ENCODE peak calls at places on chromosomes 11 and 22, in five cellular contexts. B is mesendoderm, M is H9, J is IMR-90, Q is mesenchymal stem cell. X is an unnamed sample.

GRCh38 chr11:119319136-119319701 is 2.3 kb upstream of the MCAM start:
- DNase-seq in B (no peak), M (no peak), J (no peak), Q (no peak), X (no peak)

GRCh38 chr11:113533425-113533698 is 58.2 kb upstream of the DRD2 start:
- DNase-seq in B (no peak), M (no peak), J (no peak), Q (no peak), X (no peak)

GRCh38 chr22:20648306-20648903 is 125.5 kb upstream of the SERPIND1 start:
- DNase-seq in B (peak; percentile 21), M (peak; percentile 10), J (no peak), Q (no peak), X (no peak)

GRCh38 chr11:46382644-46383403 is 1.4 kb downstream of the MDK start:
- DNase-seq in B (peak; percentile 74), M (peak; percentile 75), J (peak; percentile 46), Q (peak; percentile 60), X (no peak)

GRCh38 chr11:117642396-117642795 is 154.6 kb downstream of the DSCAML1 start:
- DNase-seq in B (no peak), M (no peak), J (no peak), Q (no peak), X (no peak)

GRCh38 chr11:103673773-103674172 is 362.7 kb upstream of the DDI1 start:
- DNase-seq in B (no peak), M (no peak), J (peak; percentile 71), Q (peak; percentile 43), X (no peak)

GRCh38 chr22:50308597-50308935 is 1.1 kb upstream of the PLXNB2 start:
- DNase-seq in B (peak; percentile 27), M (peak; percentile 71), J (peak; percentile 40), Q (peak; percentile 86), X (no peak)

GRCh38 chr11:2686360-2687222 is 13.2 kb downstream of the KCNQ1OT1 start:
- DNase-seq in B (no peak), M (no peak), J (no peak), Q (no peak), X (no peak)

GRCh38 chr22:42114721-42115120 is 15.9 kb downstream of the CYP2D6 start:
- DNase-seq in B (peak; percentile 58), M (peak; percentile 73), J (peak; percentile 6), Q (peak; percentile 41), X (no peak)

GRCh38 chr22:38753894-38754246 is 1.9 kb downstream of the SUN2 start:
- DNase-seq in B (no peak), M (no peak), J (no peak), Q (no peak), X (no peak)

GRCh38 chr11:119794141-119794665 is 65.2 kb upstream of the NECTIN1 start:
- DNase-seq in B (no peak), M (no peak), J (no peak), Q (no peak), X (no peak)

GRCh38 chr11:77084581-77085191 is 17.9 kb downstream of the CAPN5 start:
- DNase-seq in B (no peak), M (no peak), J (no peak), Q (no peak), X (no peak)

GRCh38 chr11:132231656-132232173 is 861.3 kb downstream of the NTM start:
- DNase-seq in B (no peak), M (no peak), J (no peak), Q (no peak), X (no peak)

GRCh38 chr11:131763193-131763890 is 392.9 kb downstream of the NTM start:
- DNase-seq in B (no peak), M (no peak), J (peak; percentile 46), Q (no peak), X (no peak)

GRCh38 chr11:115616941-115617340 is 112.7 kb upstream of the CADM1 start:
- DNase-seq in B (no peak), M (no peak), J (peak; percentile 90), Q (peak; percentile 76), X (no peak)

GRCh38 chr11:10293423-10294288 is at the start of gene SBF2:
- DNase-seq in B (peak; percentile 92), M (peak; percentile 87), J (peak; percentile 96), Q (peak; percentile 95), X (peak; percentile 91)

GRCh38 chr11:11265994-11266606 is 87.0 kb downstream of the CSNK2A3 start:
- DNase-seq in B (peak; percentile 67), M (peak; percentile 79), J (peak; percentile 3), Q (no peak), X (peak; percentile 42)

GRCh38 chr11:71936825-71937224 is 8.0 kb downstream of the RNF121 start:
- DNase-seq in B (no peak), M (no peak), J (peak; percentile 53), Q (peak; percentile 36), X (no peak)

GRCh38 chr11:74195828-74196227 is 24.7 kb downstream of the PPME1 start:
- DNase-seq in B (no peak), M (no peak), J (peak; percentile 26), Q (peak; percentile 13), X (no peak)

GRCh38 chr11:8056810-8057463 is 24.1 kb upstream of the TUB start:
- DNase-seq in B (no peak), M (no peak), J (peak; percentile 68), Q (peak; percentile 74), X (no peak)

GRCh38 chr11:705646-706438 is at the start of gene EPS8L2:
- DNase-seq in B (no peak), M (peak; percentile 45), J (no peak), Q (no peak), X (no peak)

DNA sequence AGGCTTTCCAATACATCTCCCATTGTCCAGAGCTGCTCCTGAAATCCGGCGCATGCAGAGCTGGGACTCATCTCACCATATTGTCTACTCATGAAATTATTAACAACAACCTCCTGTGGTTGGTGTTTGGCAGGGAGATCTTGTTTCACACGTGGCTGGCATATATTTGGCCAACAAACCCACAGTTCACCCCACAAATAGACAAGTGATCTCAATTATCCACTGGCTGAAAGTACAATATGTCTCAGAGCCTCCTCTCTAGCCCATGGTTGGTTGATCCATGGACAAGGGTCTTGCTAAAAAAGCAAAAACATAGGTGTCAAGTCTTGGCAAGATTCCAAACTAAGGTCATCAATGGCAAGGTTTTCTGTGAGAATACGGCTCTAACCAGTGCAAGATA is 386.9 kb downstream of the ETS1 start:
- DNase-seq in B (no peak), M (no peak), J (no peak), Q (no peak), X (no peak)
- H2BK120ac ChIP-seq in B (no peak overlapping the region), M (no peak overlapping the region), J (no peak overlapping the region), Q (no peak overlapping the region), X (no peak overlapping the region)

GRCh38 chr11:44728085-44728410 is 1.3 kb downstream of the TSPAN18 start:
- DNase-seq in B (no peak), M (no peak), J (no peak), Q (no peak), X (no peak)

GRCh38 chr11:44728491-44728910 is 1.7 kb downstream of the TSPAN18 start:
- DNase-seq in B (peak; percentile 76), M (peak; percentile 53), J (no peak), Q (no peak), X (peak; percentile 57)

GRCh38 chr11:44729065-44729464 is 2.3 kb downstream of the TSPAN18 start:
- DNase-seq in B (peak; percentile 38), M (no peak), J (no peak), Q (no peak), X (peak; percentile 35)

GRCh38 chr11:44730775-44731174 is 4.0 kb downstream of the TSPAN18 start:
- DNase-seq in B (no peak), M (no peak), J (no peak), Q (no peak), X (no peak)

DNA sequence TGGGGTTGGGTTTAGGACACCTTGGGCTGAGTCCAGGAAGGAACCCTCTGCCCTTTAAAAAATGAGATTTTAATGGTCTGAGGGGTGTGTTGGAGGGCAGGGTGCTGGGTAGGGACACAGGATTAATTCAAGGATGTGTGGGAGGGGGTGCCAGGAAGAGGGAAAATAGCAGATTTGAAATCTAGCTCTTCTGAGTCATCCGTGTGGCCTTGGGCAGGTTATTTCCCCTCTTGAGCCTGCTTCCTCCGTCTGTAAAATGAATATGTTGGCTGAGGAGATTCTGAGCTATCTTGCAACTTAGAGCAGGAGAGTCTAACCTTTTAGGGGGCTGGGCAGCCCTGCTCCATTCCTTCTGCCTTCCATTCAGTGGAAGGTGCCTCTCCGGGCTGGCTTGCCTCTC is 3.0 kb downstream of the TSPAN18 start:
- DNase-seq in B (peak; percentile 22), M (no peak), J (no peak), Q (no peak), X (no peak)
- H3K18ac ChIP-seq in B (no peak overlapping the region), M (no peak overlapping the region), J (no peak overlapping the region), Q (no peak overlapping the region), X (peak overlapping the region; percentile 86)

GRCh38 chr11:78425436-78425835 is 7.8 kb upstream of the GAB2 start:
- DNase-seq in B (no peak), M (no peak), J (no peak), Q (no peak), X (no peak)
- H2BK120ac ChIP-seq in B (no peak overlapping the region), M (no peak overlapping the region), J (peak overlapping the region; percentile 45), Q (no peak overlapping the region), X (no peak overlapping the region)

GRCh38 chr11:68929135-68929534 is 25.4 kb downstream of the IGHMBP2 start:
- DNase-seq in B (no peak), M (no peak), J (no peak), Q (no peak), X (no peak)
- H3K18ac ChIP-seq in B (no peak overlapping the region), M (no peak overlapping the region), J (no peak overlapping the region), Q (no peak overlapping the region), X (no peak overlapping the region)

DNA sequence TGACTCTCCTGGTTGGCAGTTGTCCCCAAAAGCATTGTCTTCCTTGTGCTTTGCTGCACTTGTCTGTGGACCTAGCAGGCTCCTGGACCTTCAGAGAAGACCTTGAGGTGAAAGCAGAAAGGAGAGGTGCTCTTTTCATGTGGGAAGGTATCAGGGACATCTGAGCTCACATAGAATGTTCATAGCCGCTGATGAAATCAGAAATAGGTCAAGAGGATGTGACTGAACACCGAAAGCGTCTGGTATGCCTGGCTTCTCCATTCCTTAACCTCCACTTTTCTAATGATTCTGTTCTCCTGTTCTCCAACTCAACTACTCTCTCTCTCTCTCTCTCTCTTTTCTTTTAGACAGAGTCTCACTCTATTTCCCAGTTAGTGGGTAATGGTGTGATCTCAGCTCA is 6.2 kb upstream of the CUL5 start:
- DNase-seq in B (no peak), M (no peak), J (no peak), Q (no peak), X (no peak)
- H2BK120ac ChIP-seq in B (no peak overlapping the region), M (no peak overlapping the region), J (no peak overlapping the region), Q (no peak overlapping the region), X (no peak overlapping the region)

DNA sequence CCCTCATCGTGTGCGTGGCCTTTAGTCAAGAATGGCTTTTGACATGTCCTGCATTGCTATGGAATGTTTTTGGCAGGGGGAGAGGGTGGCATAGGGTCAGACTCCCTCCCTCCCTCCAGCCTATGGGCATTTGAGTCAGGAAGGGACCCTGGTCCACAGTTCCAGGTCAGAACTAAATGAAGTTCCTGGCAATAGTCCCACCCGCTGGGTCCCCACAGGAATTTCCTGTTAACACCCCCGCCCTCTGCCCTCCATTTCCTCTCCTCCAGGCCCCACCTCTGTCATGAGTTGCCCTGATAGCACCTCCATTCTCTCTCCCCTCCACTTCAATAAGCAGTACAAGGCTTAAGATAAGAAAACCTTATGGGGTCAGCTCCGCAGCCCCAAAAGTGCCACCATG is 40.8 kb upstream of the LMO2 start:
- DNase-seq in B (no peak), M (no peak), J (no peak), Q (no peak), X (no peak)
- H3K18ac ChIP-seq in B (no peak overlapping the region), M (no peak overlapping the region), J (no peak overlapping the region), Q (no peak overlapping the region), X (no peak overlapping the region)

GRCh38 chr22:32352681-32353080 is 5.0 kb upstream of the RFPL3 start:
- DNase-seq in B (peak; percentile 13), M (no peak), J (no peak), Q (no peak), X (no peak)
- H2BK120ac ChIP-seq in B (no peak overlapping the region), M (no peak overlapping the region), J (no peak overlapping the region), Q (no peak overlapping the region), X (no peak overlapping the region)

GRCh38 chr11:130070109-130070828 is 575 bp downstream of the APLP2 start:
- DNase-seq in B (peak; percentile 64), M (peak; percentile 41), J (peak; percentile 13), Q (peak; percentile 42), X (no peak)
- H3K18ac ChIP-seq in B (peak overlapping the region; percentile 99), M (peak overlapping the region; percentile 89), J (no peak overlapping the region), Q (peak overlapping the region; percentile 14), X (peak overlapping the region; percentile 98)

X was measured in neuronal stem cell.